ENCODE peak calls at places on chromosomes 16 and 17, in nine cellular contexts. One of them, this sample, is unnamed.
A peak's percentile ranks its signal among the peaks of the same experiment; 100 is the strongest.

GRCh38 chr17:73985466-73986015 is 217.9 kb upstream of the RPL38 start:
- DNase-seq in head of caudate nucleus: no peak
- DNase-seq in body of pancreas: no peak
- DNase-seq in activated CD4-positive, CD25-positive, alpha-beta regulatory T cell: no peak
- DNase-seq in A549: no peak
- DNase-seq in T-helper 9 cell: no peak
- DNase-seq in nephron progenitor cell: no peak
- DNase-seq in NCI-H2029 treated with DMSO at 0.1 percent for 48 hours: no peak
- DNase-seq in substantia nigra: no peak
- DNase-seq in this sample: no peak

GRCh38 chr16:48014349-48015135 is 141.3 kb downstream of the ABCC12 start:
- DNase-seq in head of caudate nucleus: peak; percentile 18
- DNase-seq in body of pancreas: no peak
- DNase-seq in activated CD4-positive, CD25-positive, alpha-beta regulatory T cell: no peak
- DNase-seq in A549: peak; percentile 15
- DNase-seq in T-helper 9 cell: no peak
- DNase-seq in nephron progenitor cell: peak; percentile 10
- DNase-seq in NCI-H2029 treated with DMSO at 0.1 percent for 48 hours: no peak
- DNase-seq in substantia nigra: no peak
- DNase-seq in this sample: peak; percentile 6

GRCh38 chr16:82091225-82091624 is 56.2 kb downstream of the HSD17B2 start:
- DNase-seq in head of caudate nucleus: no peak
- DNase-seq in body of pancreas: no peak
- DNase-seq in activated CD4-positive, CD25-positive, alpha-beta regulatory T cell: no peak
- DNase-seq in A549: no peak
- DNase-seq in T-helper 9 cell: no peak
- DNase-seq in nephron progenitor cell: no peak
- DNase-seq in NCI-H2029 treated with DMSO at 0.1 percent for 48 hours: no peak
- DNase-seq in substantia nigra: no peak
- DNase-seq in this sample: no peak

GRCh38 chr17:59513934-59514841 is 51.2 kb upstream of the DHX40 start:
- DNase-seq in head of caudate nucleus: peak; percentile 40
- DNase-seq in body of pancreas: peak; percentile 91
- DNase-seq in activated CD4-positive, CD25-positive, alpha-beta regulatory T cell: no peak
- DNase-seq in A549: peak; percentile 83
- DNase-seq in T-helper 9 cell: no peak
- DNase-seq in nephron progenitor cell: no peak
- DNase-seq in NCI-H2029 treated with DMSO at 0.1 percent for 48 hours: peak; percentile 85
- DNase-seq in substantia nigra: no peak
- DNase-seq in this sample: peak; percentile 70

GRCh38 chr17:82756166-82756565 is 4.3 kb downstream of the TBCD start:
- DNase-seq in head of caudate nucleus: no peak
- DNase-seq in body of pancreas: no peak
- DNase-seq in activated CD4-positive, CD25-positive, alpha-beta regulatory T cell: no peak
- DNase-seq in A549: no peak
- DNase-seq in T-helper 9 cell: no peak
- DNase-seq in nephron progenitor cell: no peak
- DNase-seq in NCI-H2029 treated with DMSO at 0.1 percent for 48 hours: no peak
- DNase-seq in substantia nigra: no peak
- DNase-seq in this sample: no peak

GRCh38 chr17:41689497-41690299 is 1.0 kb downstream of the EIF1 start:
- DNase-seq in head of caudate nucleus: no peak
- DNase-seq in body of pancreas: peak; percentile 34
- DNase-seq in activated CD4-positive, CD25-positive, alpha-beta regulatory T cell: peak; percentile 39
- DNase-seq in A549: peak; percentile 79
- DNase-seq in T-helper 9 cell: no peak
- DNase-seq in nephron progenitor cell: peak; percentile 53
- DNase-seq in NCI-H2029 treated with DMSO at 0.1 percent for 48 hours: no peak
- DNase-seq in substantia nigra: no peak
- DNase-seq in this sample: no peak

GRCh38 chr16:66459878-66460277 is 32.8 kb downstream of the BEAN1 start:
- DNase-seq in head of caudate nucleus: no peak
- DNase-seq in body of pancreas: no peak
- DNase-seq in activated CD4-positive, CD25-positive, alpha-beta regulatory T cell: no peak
- DNase-seq in A549: no peak
- DNase-seq in T-helper 9 cell: no peak
- DNase-seq in nephron progenitor cell: peak; percentile 37
- DNase-seq in NCI-H2029 treated with DMSO at 0.1 percent for 48 hours: no peak
- DNase-seq in substantia nigra: no peak
- DNase-seq in this sample: no peak

GRCh38 chr17:20281860-20282259 is 185.5 kb downstream of the LGALS9B start:
- DNase-seq in head of caudate nucleus: peak; percentile 32
- DNase-seq in body of pancreas: peak; percentile 15
- DNase-seq in activated CD4-positive, CD25-positive, alpha-beta regulatory T cell: no peak
- DNase-seq in A549: no peak
- DNase-seq in T-helper 9 cell: no peak
- DNase-seq in nephron progenitor cell: no peak
- DNase-seq in NCI-H2029 treated with DMSO at 0.1 percent for 48 hours: no peak
- DNase-seq in substantia nigra: no peak
- DNase-seq in this sample: no peak

GRCh38 chr17:3556905-3557767 is 476 bp downstream of the TRPV3 start:
- DNase-seq in head of caudate nucleus: no peak
- DNase-seq in body of pancreas: no peak
- DNase-seq in activated CD4-positive, CD25-positive, alpha-beta regulatory T cell: no peak
- DNase-seq in A549: no peak
- DNase-seq in T-helper 9 cell: no peak
- DNase-seq in nephron progenitor cell: no peak
- DNase-seq in NCI-H2029 treated with DMSO at 0.1 percent for 48 hours: no peak
- DNase-seq in substantia nigra: no peak
- DNase-seq in this sample: no peak

GRCh38 chr17:81464586-81464985 is 48.0 kb downstream of the ACTG1 start:
- DNase-seq in head of caudate nucleus: no peak
- DNase-seq in body of pancreas: no peak
- DNase-seq in activated CD4-positive, CD25-positive, alpha-beta regulatory T cell: no peak
- DNase-seq in A549: no peak
- DNase-seq in T-helper 9 cell: no peak
- DNase-seq in nephron progenitor cell: no peak
- DNase-seq in NCI-H2029 treated with DMSO at 0.1 percent for 48 hours: no peak
- DNase-seq in substantia nigra: no peak
- DNase-seq in this sample: no peak

GRCh38 chr16:81996664-81997529 is 14.4 kb downstream of the SDR42E1 start:
- DNase-seq in head of caudate nucleus: no peak
- DNase-seq in body of pancreas: no peak
- DNase-seq in activated CD4-positive, CD25-positive, alpha-beta regulatory T cell: no peak
- DNase-seq in A549: peak; percentile 58
- DNase-seq in T-helper 9 cell: no peak
- DNase-seq in nephron progenitor cell: no peak
- DNase-seq in NCI-H2029 treated with DMSO at 0.1 percent for 48 hours: no peak
- DNase-seq in substantia nigra: no peak
- DNase-seq in this sample: peak; percentile 45

GRCh38 chr17:17032131-17032692 is 10.0 kb upstream of the MPRIP start:
- DNase-seq in head of caudate nucleus: peak; percentile 79
- DNase-seq in body of pancreas: peak; percentile 83
- DNase-seq in activated CD4-positive, CD25-positive, alpha-beta regulatory T cell: no peak
- DNase-seq in A549: peak; percentile 89
- DNase-seq in T-helper 9 cell: no peak
- DNase-seq in nephron progenitor cell: no peak
- DNase-seq in NCI-H2029 treated with DMSO at 0.1 percent for 48 hours: no peak
- DNase-seq in substantia nigra: peak; percentile 36
- DNase-seq in this sample: no peak

GRCh38 chr17:46262271-46262670 is 32.7 kb upstream of the LRRC37A start:
- DNase-seq in head of caudate nucleus: no peak
- DNase-seq in body of pancreas: no peak
- DNase-seq in activated CD4-positive, CD25-positive, alpha-beta regulatory T cell: no peak
- DNase-seq in A549: no peak
- DNase-seq in T-helper 9 cell: no peak
- DNase-seq in nephron progenitor cell: no peak
- DNase-seq in NCI-H2029 treated with DMSO at 0.1 percent for 48 hours: no peak
- DNase-seq in substantia nigra: no peak
- DNase-seq in this sample: no peak

GRCh38 chr17:50707296-50708049 is at the start of gene ANKRD40:
- DNase-seq in head of caudate nucleus: peak; percentile 84
- DNase-seq in body of pancreas: peak; percentile 95
- DNase-seq in activated CD4-positive, CD25-positive, alpha-beta regulatory T cell: peak; percentile 82
- DNase-seq in A549: peak; percentile 96
- DNase-seq in T-helper 9 cell: peak; percentile 83
- DNase-seq in nephron progenitor cell: peak; percentile 80
- DNase-seq in NCI-H2029 treated with DMSO at 0.1 percent for 48 hours: peak; percentile 61
- DNase-seq in substantia nigra: peak; percentile 50
- DNase-seq in this sample: peak; percentile 97

GRCh38 chr17:77580956-77581355 is 377.5 kb upstream of the TNRC6C start:
- DNase-seq in head of caudate nucleus: no peak
- DNase-seq in body of pancreas: no peak
- DNase-seq in activated CD4-positive, CD25-positive, alpha-beta regulatory T cell: no peak
- DNase-seq in A549: no peak
- DNase-seq in T-helper 9 cell: no peak
- DNase-seq in nephron progenitor cell: no peak
- DNase-seq in NCI-H2029 treated with DMSO at 0.1 percent for 48 hours: no peak
- DNase-seq in substantia nigra: no peak
- DNase-seq in this sample: no peak

GRCh38 chr17:35819456-35819855 is 10.2 kb downstream of the TAF15 start:
- DNase-seq in head of caudate nucleus: no peak
- DNase-seq in body of pancreas: no peak
- DNase-seq in activated CD4-positive, CD25-positive, alpha-beta regulatory T cell: no peak
- DNase-seq in A549: no peak
- DNase-seq in T-helper 9 cell: no peak
- DNase-seq in nephron progenitor cell: no peak
- DNase-seq in NCI-H2029 treated with DMSO at 0.1 percent for 48 hours: no peak
- DNase-seq in substantia nigra: no peak
- DNase-seq in this sample: no peak

GRCh38 chr17:731943-732787 is at the start of gene TLCD3A:
- DNase-seq in head of caudate nucleus: peak; percentile 43
- DNase-seq in body of pancreas: peak; percentile 87
- DNase-seq in activated CD4-positive, CD25-positive, alpha-beta regulatory T cell: no peak
- DNase-seq in A549: peak; percentile 61
- DNase-seq in T-helper 9 cell: peak; percentile 46
- DNase-seq in nephron progenitor cell: peak; percentile 82
- DNase-seq in NCI-H2029 treated with DMSO at 0.1 percent for 48 hours: no peak
- DNase-seq in substantia nigra: no peak
- DNase-seq in this sample: no peak

GRCh38 chr17:16991349-16992009 is 19.6 kb upstream of the TNFRSF13B start:
- DNase-seq in head of caudate nucleus: peak; percentile 86
- DNase-seq in body of pancreas: peak; percentile 91
- DNase-seq in activated CD4-positive, CD25-positive, alpha-beta regulatory T cell: peak; percentile 78
- DNase-seq in A549: peak; percentile 75
- DNase-seq in T-helper 9 cell: peak; percentile 81
- DNase-seq in nephron progenitor cell: peak; percentile 88
- DNase-seq in NCI-H2029 treated with DMSO at 0.1 percent for 48 hours: peak; percentile 26
- DNase-seq in substantia nigra: peak; percentile 48
- DNase-seq in this sample: peak; percentile 69

GRCh38 chr16:66988197-66988788 is at the start of gene CES4A:
- DNase-seq in head of caudate nucleus: no peak
- DNase-seq in body of pancreas: no peak
- DNase-seq in activated CD4-positive, CD25-positive, alpha-beta regulatory T cell: no peak
- DNase-seq in A549: no peak
- DNase-seq in T-helper 9 cell: no peak
- DNase-seq in nephron progenitor cell: no peak
- DNase-seq in NCI-H2029 treated with DMSO at 0.1 percent for 48 hours: no peak
- DNase-seq in substantia nigra: no peak
- DNase-seq in this sample: no peak

GRCh38 chr17:1275962-1276736 is 3.3 kb upstream of the TRARG1 start:
- DNase-seq in head of caudate nucleus: peak; percentile 41
- DNase-seq in body of pancreas: peak; percentile 70
- DNase-seq in activated CD4-positive, CD25-positive, alpha-beta regulatory T cell: peak; percentile 62
- DNase-seq in A549: peak; percentile 54
- DNase-seq in T-helper 9 cell: peak; percentile 75
- DNase-seq in nephron progenitor cell: peak; percentile 81
- DNase-seq in NCI-H2029 treated with DMSO at 0.1 percent for 48 hours: no peak
- DNase-seq in substantia nigra: no peak
- DNase-seq in this sample: no peak

GRCh38 chr16:49018259-49018931 is 263.2 kb downstream of the CBLN1 start:
- DNase-seq in head of caudate nucleus: no peak
- DNase-seq in body of pancreas: no peak
- DNase-seq in activated CD4-positive, CD25-positive, alpha-beta regulatory T cell: no peak
- DNase-seq in A549: no peak
- DNase-seq in T-helper 9 cell: no peak
- DNase-seq in nephron progenitor cell: no peak
- DNase-seq in NCI-H2029 treated with DMSO at 0.1 percent for 48 hours: no peak
- DNase-seq in substantia nigra: no peak
- DNase-seq in this sample: no peak

GRCh38 chr17:78535285-78536197 is 41.7 kb downstream of the DNAH17 start:
- DNase-seq in head of caudate nucleus: no peak
- DNase-seq in body of pancreas: no peak
- DNase-seq in activated CD4-positive, CD25-positive, alpha-beta regulatory T cell: no peak
- DNase-seq in A549: peak; percentile 76
- DNase-seq in T-helper 9 cell: no peak
- DNase-seq in nephron progenitor cell: no peak
- DNase-seq in NCI-H2029 treated with DMSO at 0.1 percent for 48 hours: peak; percentile 95
- DNase-seq in substantia nigra: no peak
- DNase-seq in this sample: no peak

GRCh38 chr16:86766700-86767099 is 188.4 kb downstream of the FOXL1 start:
- DNase-seq in head of caudate nucleus: no peak
- DNase-seq in body of pancreas: no peak
- DNase-seq in activated CD4-positive, CD25-positive, alpha-beta regulatory T cell: no peak
- DNase-seq in A549: no peak
- DNase-seq in T-helper 9 cell: no peak
- DNase-seq in nephron progenitor cell: no peak
- DNase-seq in NCI-H2029 treated with DMSO at 0.1 percent for 48 hours: no peak
- DNase-seq in substantia nigra: no peak
- DNase-seq in this sample: no peak

GRCh38 chr17:76726231-76726765 is at the start of gene JMJD6:
- DNase-seq in head of caudate nucleus: peak; percentile 97
- DNase-seq in body of pancreas: peak; percentile 96
- DNase-seq in activated CD4-positive, CD25-positive, alpha-beta regulatory T cell: peak; percentile 91
- DNase-seq in A549: peak; percentile 98
- DNase-seq in T-helper 9 cell: no peak
- DNase-seq in nephron progenitor cell: peak; percentile 90
- DNase-seq in NCI-H2029 treated with DMSO at 0.1 percent for 48 hours: peak; percentile 61
- DNase-seq in substantia nigra: peak; percentile 92
- DNase-seq in this sample: peak; percentile 95

GRCh38 chr17:82929011-82929622 is 89.3 kb upstream of the ZNF750 start:
- DNase-seq in head of caudate nucleus: no peak
- DNase-seq in body of pancreas: peak; percentile 3
- DNase-seq in activated CD4-positive, CD25-positive, alpha-beta regulatory T cell: no peak
- DNase-seq in A549: no peak
- DNase-seq in T-helper 9 cell: no peak
- DNase-seq in nephron progenitor cell: no peak
- DNase-seq in NCI-H2029 treated with DMSO at 0.1 percent for 48 hours: no peak
- DNase-seq in substantia nigra: no peak
- DNase-seq in this sample: no peak

GRCh38 chr17:64781394-64781793 is 119.3 kb upstream of the SMURF2 start:
- DNase-seq in head of caudate nucleus: no peak
- DNase-seq in body of pancreas: peak; percentile 44
- DNase-seq in activated CD4-positive, CD25-positive, alpha-beta regulatory T cell: no peak
- DNase-seq in A549: no peak
- DNase-seq in T-helper 9 cell: peak; percentile 40
- DNase-seq in nephron progenitor cell: peak; percentile 52
- DNase-seq in NCI-H2029 treated with DMSO at 0.1 percent for 48 hours: no peak
- DNase-seq in substantia nigra: no peak
- DNase-seq in this sample: no peak

GRCh38 chr16:73048292-73049050 is 543 bp upstream of the ZFHX3 start:
- DNase-seq in head of caudate nucleus: no peak
- DNase-seq in body of pancreas: peak; percentile 47
- DNase-seq in activated CD4-positive, CD25-positive, alpha-beta regulatory T cell: no peak
- DNase-seq in A549: peak; percentile 69
- DNase-seq in T-helper 9 cell: no peak
- DNase-seq in nephron progenitor cell: peak; percentile 75
- DNase-seq in NCI-H2029 treated with DMSO at 0.1 percent for 48 hours: no peak
- DNase-seq in substantia nigra: no peak
- DNase-seq in this sample: no peak

GRCh38 chr17:69997332-69997731 is 77.7 kb upstream of the KCNJ16 start:
- DNase-seq in head of caudate nucleus: no peak
- DNase-seq in body of pancreas: no peak
- DNase-seq in activated CD4-positive, CD25-positive, alpha-beta regulatory T cell: no peak
- DNase-seq in A549: peak; percentile 65
- DNase-seq in T-helper 9 cell: no peak
- DNase-seq in nephron progenitor cell: no peak
- DNase-seq in NCI-H2029 treated with DMSO at 0.1 percent for 48 hours: no peak
- DNase-seq in substantia nigra: no peak
- DNase-seq in this sample: no peak

GRCh38 chr17:72666519-72666874 is 426.0 kb downstream of the SLC39A11 start:
- DNase-seq in head of caudate nucleus: no peak
- DNase-seq in body of pancreas: no peak
- DNase-seq in activated CD4-positive, CD25-positive, alpha-beta regulatory T cell: no peak
- DNase-seq in A549: no peak
- DNase-seq in T-helper 9 cell: no peak
- DNase-seq in nephron progenitor cell: no peak
- DNase-seq in NCI-H2029 treated with DMSO at 0.1 percent for 48 hours: no peak
- DNase-seq in substantia nigra: no peak
- DNase-seq in this sample: no peak

GRCh38 chr16:7579454-7579853 is 246.8 kb downstream of the RBFOX1 start:
- DNase-seq in head of caudate nucleus: no peak
- DNase-seq in body of pancreas: no peak
- DNase-seq in activated CD4-positive, CD25-positive, alpha-beta regulatory T cell: no peak
- DNase-seq in A549: no peak
- DNase-seq in T-helper 9 cell: no peak
- DNase-seq in nephron progenitor cell: no peak
- DNase-seq in NCI-H2029 treated with DMSO at 0.1 percent for 48 hours: no peak
- DNase-seq in substantia nigra: no peak
- DNase-seq in this sample: no peak

GRCh38 chr16:19294156-19294649 is 8.7 kb downstream of the CLEC19A start:
- DNase-seq in head of caudate nucleus: peak; percentile 11
- DNase-seq in body of pancreas: peak; percentile 28
- DNase-seq in activated CD4-positive, CD25-positive, alpha-beta regulatory T cell: no peak
- DNase-seq in A549: peak; percentile 45
- DNase-seq in T-helper 9 cell: no peak
- DNase-seq in nephron progenitor cell: no peak
- DNase-seq in NCI-H2029 treated with DMSO at 0.1 percent for 48 hours: no peak
- DNase-seq in substantia nigra: peak; percentile 21
- DNase-seq in this sample: no peak

This sample was measured in COLO829.